ENCODE peak calls at places on chromosome 20, in nine cellular contexts. K is activated naive CD4-positive, alpha-beta T cell treated with anti-CD3 and anti-CD28 coated beads, Interleukin-2, amount 50 U/mL, for 72 hours; Q is activated gamma-delta T cell treated with Interleukin-2 at 50 U/mL for 16 hours; O is putamen; G is cerebellar cortex; T is activated CD4-positive, alpha-beta T cell treated with anti-CD3 and anti-CD28 coated beads, Interleukin-2, amount 50 U/mL, for 1 hour; V is body of pancreas; F is Right ventricle myocardium superior; W is T-cell. N is an unnamed sample.

GRCh38 chr20:34732523-34732922 is 28.4 kb downstream of the TP53INP2 start:
- DNase-seq in Q (no peak), W (no peak), O (no peak), V (no peak), G (no peak), K (no peak), F (no peak), T (no peak), N (no peak)

GRCh38 chr20:21353236-21353635 is 44.1 kb downstream of the NKX2-4 start:
- DNase-seq in W (no peak), T (no peak), O (no peak), Q (no peak), G (no peak), K (no peak), F (no peak), V (no peak), N (no peak)

GRCh38 chr20:37526238-37526838 is 1.3 kb downstream of the BLCAP start:
- DNase-seq in V (peak), F (no peak), G (no peak), O (no peak), W (no peak), Q (no peak), K (no peak), T (no peak), N (no peak)

GRCh38 chr20:14481863-14482262 is 144.5 kb upstream of the FLRT3 start:
- DNase-seq in V (no peak), T (no peak), O (no peak), G (no peak), Q (no peak), K (no peak), F (no peak), W (no peak), N (no peak)

GRCh38 chr20:8764289-8764962 is 304.5 kb upstream of the PLCB4 start:
- DNase-seq in V (no peak), G (no peak), W (no peak), F (no peak), K (no peak), T (no peak), O (no peak), Q (no peak), N (no peak)

GRCh38 chr20:330233-331149 is 5.1 kb downstream of the SOX12 start:
- DNase-seq in T (peak), G (peak), Q (peak), O (peak), F (no peak), W (peak), V (peak), K (no peak), N (peak)

GRCh38 chr20:9301129-9302072 is 213.0 kb upstream of the LAMP5 start:
- DNase-seq in V (peak), W (no peak), F (no peak), T (no peak), K (no peak), O (peak), G (peak), Q (no peak), N (no peak)

GRCh38 chr20:59010995-59011873 is 4.2 kb upstream of the CTSZ start:
- DNase-seq in K (peak), G (no peak), T (no peak), Q (no peak), F (no peak), V (no peak), W (no peak), O (no peak), N (no peak)

GRCh38 chr20:40714109-40714508 is 25.1 kb upstream of the MAFB start:
- DNase-seq in K (no peak), G (no peak), T (no peak), F (no peak), V (no peak), O (no peak), W (no peak), Q (no peak), N (no peak)

GRCh38 chr20:17227199-17227535 is 327 bp downstream of the PCSK2 start:
- DNase-seq in G (no peak), W (no peak), K (no peak), O (no peak), F (no peak), T (no peak), V (no peak), Q (no peak), N (no peak)

GRCh38 chr20:63315982-63316491 is 23.1 kb downstream of the COL20A1 start:
- DNase-seq in K (peak), Q (no peak), G (no peak), T (no peak), O (no peak), W (no peak), V (no peak), F (peak), N (no peak)